ENCODE peak calls at places on chromosomes 12 and 14, in eight cellular contexts. P is fibroblast of pulmonary artery, E is tibial artery, X is epithelial cell of esophagus, V is GM06990, W is bronchial epithelial cell, I is transverse colon, B is fibroblast of mammary gland. O is an unnamed sample.

GRCh38 chr12:73950506-73950905 is 587.1 kb upstream of the ATXN7L3B start:
- DNase-seq in P (no peak), E (no peak), X (no peak), V (no peak), W (no peak), I (no peak), B (no peak), O (no peak)

GRCh38 chr12:93982847-93983315 is 165.5 kb upstream of the PLXNC1 start:
- DNase-seq in P (peak; percentile 46), E (no peak), X (peak; percentile 85), V (no peak), W (peak; percentile 68), I (no peak), B (peak; percentile 82), O (no peak)

GRCh38 chr14:98591161-98591560 is 680.8 kb downstream of the BCL11B start:
- DNase-seq in P (no peak), E (no peak), X (no peak), V (no peak), W (no peak), I (no peak), B (no peak), O (no peak)

GRCh38 chr12:46492471-46493351 is 120.1 kb upstream of the SLC38A2 start:
- DNase-seq in P (peak; percentile 94), E (no peak), X (peak; percentile 98), V (no peak), W (peak; percentile 99), I (no peak), B (peak; percentile 94), O (peak; percentile 81)

GRCh38 chr14:101836131-101836530 is 74.6 kb downstream of the PPP2R5C start:
- DNase-seq in P (peak; percentile 35), E (no peak), X (no peak), V (no peak), W (no peak), I (no peak), B (peak; percentile 59), O (no peak)

GRCh38 chr14:74684444-74684843 is 28.4 kb downstream of the AREL1 start:
- DNase-seq in P (no peak), E (no peak), X (no peak), V (peak; percentile 22), W (no peak), I (no peak), B (no peak), O (no peak)

GRCh38 chr14:89336338-89336737 is 80.7 kb downstream of the FOXN3 start:
- DNase-seq in P (no peak), E (no peak), X (peak; percentile 10), V (no peak), W (no peak), I (no peak), B (no peak), O (no peak)

GRCh38 chr12:113007166-113007565 is 28.8 kb downstream of the OAS2 start:
- DNase-seq in P (peak; percentile 60), E (no peak), X (peak; percentile 52), V (no peak), W (peak; percentile 37), I (no peak), B (peak; percentile 17), O (no peak)

GRCh38 chr12:67578976-67579661 is 69.4 kb upstream of the DYRK2 start:
- DNase-seq in P (no peak), E (no peak), X (peak; percentile 13), V (no peak), W (no peak), I (no peak), B (peak; percentile 8), O (no peak)

GRCh38 chr14:33675415-33676130 is 275.3 kb downstream of the EGLN3 start:
- DNase-seq in P (no peak), E (no peak), X (no peak), V (no peak), W (no peak), I (no peak), B (peak; percentile 45), O (no peak)

GRCh38 chr14:56490379-56490778 is 89.2 kb upstream of the TMEM260 start:
- DNase-seq in P (peak; percentile 57), E (no peak), X (peak; percentile 57), V (no peak), W (peak; percentile 52), I (no peak), B (peak; percentile 53), O (no peak)

GRCh38 chr12:14769462-14769836 is 33.8 kb downstream of the WBP11 start:
- DNase-seq in P (peak; percentile 35), E (no peak), X (no peak), V (no peak), W (no peak), I (peak; percentile 51), B (peak; percentile 23), O (no peak)

GRCh38 chr14:70317969-70318634 is 41.4 kb downstream of the COX16 start:
- DNase-seq in P (peak; percentile 76), E (no peak), X (peak; percentile 74), V (no peak), W (peak; percentile 66), I (peak; percentile 29), B (peak; percentile 60), O (peak; percentile 34)

GRCh38 chr12:94872671-94873367 is 130.7 kb downstream of the NDUFA12 start:
- DNase-seq in P (no peak), E (no peak), X (no peak), V (peak; percentile 74), W (no peak), I (no peak), B (no peak), O (no peak)

GRCh38 chr12:8493084-8493483 is 20.2 kb upstream of the CLEC4D start:
- DNase-seq in P (no peak), E (peak; percentile 36), X (no peak), V (peak; percentile 57), W (no peak), I (no peak), B (no peak), O (no peak)

GRCh38 chr14:95294320-95294719 is 25.4 kb downstream of the CLMN start:
- DNase-seq in P (no peak), E (no peak), X (no peak), V (no peak), W (no peak), I (no peak), B (no peak), O (no peak)

GRCh38 chr12:8603858-8604257 is 8.8 kb downstream of the AICDA start:
- DNase-seq in P (no peak), E (no peak), X (peak; percentile 10), V (no peak), W (no peak), I (no peak), B (no peak), O (no peak)

GRCh38 chr14:67673451-67673850 is 981 bp downstream of the VTI1B start:
- DNase-seq in P (no peak), E (no peak), X (peak; percentile 42), V (no peak), W (peak; percentile 37), I (no peak), B (peak; percentile 23), O (no peak)
- H3K4me3 ChIP-seq in P (peak overlapping the region; percentile 89), E (peak overlapping the region; percentile 94), X (peak overlapping the region; percentile 76), V (peak overlapping the region; percentile 94), W (peak overlapping the region; percentile 80), I (no peak overlapping the region), B (peak overlapping the region; percentile 82), O (peak overlapping the region; percentile 82)

GRCh38 chr12:66449531-66449930 is 147.2 kb downstream of the HELB start:
- DNase-seq in P (no peak), E (no peak), X (peak; percentile 74), V (no peak), W (peak; percentile 88), I (no peak), B (no peak), O (peak; percentile 6)

GRCh38 chr12:66441905-66442559 is 139.7 kb downstream of the HELB start:
- DNase-seq in P (no peak), E (no peak), X (peak; percentile 10), V (no peak), W (no peak), I (no peak), B (no peak), O (no peak)

GRCh38 chr12:66447643-66448042 is 145.3 kb downstream of the HELB start:
- DNase-seq in P (no peak), E (no peak), X (no peak), V (no peak), W (no peak), I (no peak), B (no peak), O (no peak)

GRCh38 chr12:66446276-66446675 is 144.0 kb downstream of the HELB start:
- DNase-seq in P (no peak), E (no peak), X (no peak), V (no peak), W (no peak), I (no peak), B (no peak), O (no peak)
- TF ChIP-seq CTCF in P (no peak), E (no peak), X (no peak), V (peak; percentile 7), W (no peak), I (no peak), B (no peak), O (no peak)

GRCh38 chr14:24710403-24711063 is 76.5 kb upstream of the GZMB start:
- DNase-seq in P (peak; percentile 75), E (peak; percentile 39), X (peak; percentile 58), V (no peak), W (peak; percentile 44), I (peak; percentile 44), B (peak; percentile 65), O (peak; percentile 21)
- H3K4me3 ChIP-seq in P (peak overlapping the region; percentile 44), E (no peak overlapping the region), X (no peak overlapping the region), V (no peak overlapping the region), W (no peak overlapping the region), I (no peak overlapping the region), B (peak overlapping the region; percentile 24), O (no peak overlapping the region)

GRCh38 chr14:88168498-88169165 is 154.4 kb downstream of the KCNK10 start:
- DNase-seq in P (peak; percentile 63), E (no peak), X (peak; percentile 42), V (no peak), W (peak; percentile 39), I (peak; percentile 51), B (peak; percentile 47), O (no peak)
- TF ChIP-seq CTCF in P (peak; percentile 91), E (peak; percentile 29), X (peak; percentile 61), V (peak; percentile 86), W (peak; percentile 88), I (peak; percentile 54), B (peak; percentile 83), O (peak; percentile 77)

DNA sequence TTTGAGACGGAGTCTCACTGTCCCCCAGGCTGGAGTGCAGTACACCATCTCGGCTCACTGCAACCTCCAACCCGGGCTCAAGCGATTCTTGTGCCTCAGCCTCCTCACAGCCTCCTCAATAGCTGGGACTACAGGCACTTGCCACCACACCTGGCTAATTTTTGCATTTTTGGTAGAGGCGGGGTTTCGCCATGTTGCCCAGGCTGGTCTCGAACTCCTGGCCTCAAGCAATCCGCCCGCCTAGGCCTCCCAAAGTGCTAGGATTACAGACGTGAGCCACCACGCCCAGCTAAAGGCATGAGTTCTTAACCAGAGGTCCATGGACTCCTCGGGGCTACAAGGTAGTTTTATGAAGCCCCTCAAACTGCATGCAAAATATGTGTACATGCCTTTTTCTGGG is 2.1 kb downstream of the SARNP start:
- DNase-seq in P (no peak), E (no peak), X (no peak), V (no peak), W (no peak), I (no peak), B (no peak), O (no peak)
- H3K4me3 ChIP-seq in P (peak overlapping the region; percentile 90), E (no peak overlapping the region), X (peak overlapping the region; percentile 95), V (peak overlapping the region; percentile 95), W (no peak overlapping the region), I (no peak overlapping the region), B (no peak overlapping the region), O (peak overlapping the region; percentile 83)

O was measured in LNCaP clone FGC.